ENCODE peak calls at places on chromosomes 4 and X, in seven cellular contexts. C, U, V, T, G, R and H are unnamed samples.
A peak's percentile ranks its signal among the peaks of the same experiment; 100 is the strongest.

GRCh38 chr4:112900416-112900815 is 149.0 kb upstream of the ANK2 start:
- DNase-seq in U (peak; percentile 17), V (no peak), G (no peak), R (no peak), C (no peak), T (no peak), H (no peak)

GRCh38 chr4:11565899-11566298 is 137.2 kb upstream of the HS3ST1 start:
- DNase-seq in G (no peak), R (no peak), V (no peak), T (no peak), C (no peak), U (no peak), H (no peak)

GRCh38 chr4:16926214-16926613 is 27.8 kb upstream of the LDB2 start:
- DNase-seq in V (no peak), G (no peak), U (no peak), T (no peak), R (no peak), C (no peak), H (no peak)

GRCh38 chr4:61380865-61381264 is 180.7 kb downstream of the ADGRL3 start:
- DNase-seq in C (no peak), R (no peak), U (no peak), T (no peak), V (no peak), G (no peak), H (no peak)

GRCh38 chr4:26330186-26330787 is 9.5 kb downstream of the RBPJ start:
- DNase-seq in V (peak; percentile 51), T (no peak), C (peak; percentile 30), U (peak; percentile 64), R (no peak), G (peak; percentile 53), H (no peak)

GRCh38 chrX:125170459-125170858 is 149.2 kb upstream of the TEX13C start:
- DNase-seq in V (no peak), U (no peak), G (no peak), T (no peak), C (no peak), R (no peak), H (no peak)

GRCh38 chrX:45596190-45596808 is 395.6 kb upstream of the DIPK2B start:
- DNase-seq in R (no peak), C (no peak), V (no peak), G (no peak), T (no peak), U (no peak), H (no peak)

GRCh38 chr4:52107745-52108144 is 56.6 kb downstream of the SPATA18 start:
- DNase-seq in G (no peak), C (no peak), R (no peak), T (no peak), V (no peak), U (no peak), H (no peak)

GRCh38 chrX:73683236-73683859 is 120.4 kb downstream of the CHIC1 start:
- DNase-seq in C (no peak), R (no peak), U (no peak), G (no peak), T (no peak), V (no peak), H (no peak)

GRCh38 chr4:169117591-169118081 is 107.6 kb upstream of the CBR4 start:
- DNase-seq in R (no peak), T (no peak), U (no peak), G (no peak), V (no peak), C (no peak), H (no peak)

GRCh38 chr4:119623025-119623424 is 5.6 kb downstream of the PDE5A start:
- DNase-seq in C (no peak), R (no peak), G (no peak), T (no peak), V (no peak), U (no peak), H (no peak)

GRCh38 chrX:44143061-44143602 is 169.9 kb upstream of the NDP start:
- DNase-seq in R (no peak), V (no peak), U (no peak), C (no peak), G (no peak), T (no peak), H (no peak)

GRCh38 chr4:986428-986948 is 356 bp upstream of the IDUA start:
- DNase-seq in G (no peak), V (peak; percentile 66), U (no peak), C (no peak), T (no peak), R (no peak), H (no peak)
- H3K9ac ChIP-seq in G (peak overlapping the region; percentile 70), V (peak overlapping the region; percentile 77), U (peak overlapping the region; percentile 69), C (peak overlapping the region; percentile 75), T (no peak overlapping the region), R (peak overlapping the region; percentile 45), H (peak overlapping the region; percentile 83)

DNA sequence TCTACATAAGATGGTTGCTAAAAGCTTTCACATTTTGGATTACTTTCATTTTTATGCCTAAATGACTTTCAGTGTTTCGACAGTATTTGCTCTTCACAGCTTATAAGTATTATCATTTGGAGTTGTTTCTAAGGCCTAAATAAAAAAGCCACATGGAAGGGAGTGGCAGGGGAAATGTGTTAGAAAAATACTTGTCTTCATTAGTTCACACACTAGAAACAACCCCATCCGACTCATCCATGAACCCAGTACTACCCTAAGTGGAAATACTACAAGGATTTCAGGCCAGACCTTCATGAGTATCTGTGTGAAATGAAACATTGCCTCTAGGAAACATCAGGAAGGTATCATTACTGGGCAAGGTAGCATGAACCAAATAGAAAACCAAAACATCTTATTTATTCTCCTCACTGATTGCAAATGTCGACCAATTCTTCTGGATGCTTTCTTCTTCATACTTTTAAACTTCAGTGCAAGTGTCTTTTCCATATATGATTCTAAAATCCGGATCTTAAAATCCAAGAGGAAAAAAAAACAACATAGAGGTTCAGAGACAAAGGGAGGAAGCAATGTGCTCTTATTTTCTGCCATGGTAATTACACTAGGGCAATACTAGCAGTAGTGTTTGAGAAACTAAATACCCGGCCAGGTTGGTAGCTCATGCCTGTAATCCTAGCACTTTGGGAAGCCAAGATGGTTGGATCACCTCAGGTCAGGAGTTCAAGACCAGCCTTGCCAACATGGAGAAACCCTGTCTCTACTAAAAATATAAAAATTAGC is 349.4 kb downstream of the ARHGAP24 start:
- DNase-seq in U (no peak), V (no peak), R (no peak), G (no peak), T (no peak), C (no peak), H (no peak)
- TF ChIP-seq YY1 in U (no peak), V (no peak), R (no peak), G (no peak), T (no peak), C (no peak), H (no peak)

DNA sequence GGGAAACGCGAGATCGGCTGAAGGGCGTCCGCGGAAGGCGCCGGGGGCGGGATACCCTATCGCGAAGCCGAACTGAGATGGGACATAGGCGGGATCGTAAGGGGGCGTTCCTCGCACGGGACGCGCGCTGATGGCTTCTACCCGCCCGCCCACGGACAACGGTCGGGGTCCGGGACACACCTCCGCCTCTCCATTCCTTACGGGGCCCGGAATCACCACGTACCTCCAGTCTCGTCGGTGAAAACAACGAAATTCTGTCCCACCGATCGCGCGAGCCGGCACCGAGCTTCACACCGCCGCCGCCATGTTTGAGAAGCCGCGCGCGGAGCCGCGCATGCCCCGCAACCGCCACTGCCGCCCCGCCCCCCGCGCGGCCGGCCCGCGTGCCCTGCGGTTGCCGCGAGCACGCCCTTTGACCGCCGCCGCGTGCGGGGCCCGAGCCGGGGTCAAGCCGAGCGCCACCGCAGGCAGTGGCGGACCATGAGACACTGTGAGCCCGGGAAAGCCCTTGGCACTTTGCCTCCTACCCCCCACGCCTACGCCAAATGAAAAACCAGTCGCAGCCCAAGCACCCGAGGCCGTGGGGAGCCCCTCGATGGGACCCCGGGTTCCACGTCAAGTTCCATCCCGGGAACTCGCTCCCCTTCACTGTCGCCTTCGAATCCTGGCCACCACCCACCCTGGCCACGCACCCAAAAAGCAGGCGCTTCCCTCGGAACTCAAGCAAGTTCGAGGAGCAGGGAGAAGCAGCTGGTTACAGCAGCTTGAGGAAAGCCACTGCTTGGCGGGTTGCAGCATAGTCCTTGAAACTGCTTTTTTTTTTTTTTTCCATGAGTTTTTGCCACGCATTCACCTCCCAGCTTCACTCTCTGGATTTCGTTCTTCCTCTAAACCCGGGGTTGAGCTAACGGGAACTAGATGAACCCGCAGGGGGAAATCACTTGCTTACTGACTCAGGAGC is at the start of gene SCML2:
- DNase-seq in C (peak; percentile 74), R (no peak), U (peak; percentile 5), V (peak; percentile 83), T (peak; percentile 57), G (no peak), H (peak; percentile 6)
- H3K9ac ChIP-seq in C (peak within 1 kb of the TSS; percentile 62), R (no peak within 1 kb of the TSS), U (peak within 1 kb of the TSS; percentile 43), V (peak within 1 kb of the TSS; percentile 57), T (peak within 1 kb of the TSS; percentile 55), G (peak within 1 kb of the TSS; percentile 54), H (peak within 1 kb of the TSS; percentile 88)

GRCh38 chr4:138727704-138728103 is 287.9 kb upstream of the NOCT start:
- DNase-seq in C (no peak), U (no peak), V (no peak), T (no peak), R (no peak), G (no peak), H (no peak)

GRCh38 chr4:138728566-138728965 is 287.0 kb upstream of the NOCT start:
- DNase-seq in G (no peak), T (no peak), U (no peak), V (no peak), C (no peak), R (no peak), H (no peak)

GRCh38 chr4:138724530-138724929 is 291.1 kb upstream of the NOCT start:
- DNase-seq in C (no peak), G (no peak), V (no peak), U (no peak), T (no peak), R (no peak), H (peak; percentile 3)
- TF ChIP-seq YY1 in C (no peak), G (no peak), V (no peak), U (no peak), T (no peak), R (no peak), H (no peak)